ENCODE peak calls at places on chromosomes 12 and 14, in eight cellular contexts. One of them, this sample, is unnamed.

GRCh38 chr12:127445583-127445982 is 821.4 kb upstream of the TMEM132C start:
- DNase-seq in neural progenitor cell: no peak
- DNase-seq in cardiac fibroblast: no peak
- DNase-seq in fibroblast of the aortic adventitia: no peak
- DNase-seq in lower lobe of right lung: no peak
- DNase-seq in HFF-Myc: no peak
- DNase-seq in fibroblast of mammary gland: no peak
- DNase-seq in AG04449: no peak
- DNase-seq in this sample: no peak

GRCh38 chr12:59698599-59698998 is 102.8 kb downstream of the SLC16A7 start:
- DNase-seq in neural progenitor cell: no peak
- DNase-seq in cardiac fibroblast: peak; percentile 93
- DNase-seq in fibroblast of the aortic adventitia: peak; percentile 91
- DNase-seq in lower lobe of right lung: no peak
- DNase-seq in HFF-Myc: no peak
- DNase-seq in fibroblast of mammary gland: peak; percentile 91
- DNase-seq in AG04449: peak; percentile 44
- DNase-seq in this sample: no peak

GRCh38 chr14:54979039-54979438 is 47.9 kb downstream of the WDHD1 start:
- DNase-seq in neural progenitor cell: no peak
- DNase-seq in cardiac fibroblast: no peak
- DNase-seq in fibroblast of the aortic adventitia: no peak
- DNase-seq in lower lobe of right lung: no peak
- DNase-seq in HFF-Myc: no peak
- DNase-seq in fibroblast of mammary gland: no peak
- DNase-seq in AG04449: no peak
- DNase-seq in this sample: no peak

GRCh38 chr14:35161231-35161630 is 38.9 kb downstream of the PRORP start:
- DNase-seq in neural progenitor cell: no peak
- DNase-seq in cardiac fibroblast: peak; percentile 59
- DNase-seq in fibroblast of the aortic adventitia: no peak
- DNase-seq in lower lobe of right lung: no peak
- DNase-seq in HFF-Myc: no peak
- DNase-seq in fibroblast of mammary gland: no peak
- DNase-seq in AG04449: no peak
- DNase-seq in this sample: no peak

GRCh38 chr12:58920102-58920955 is at the start of gene LRIG3:
- DNase-seq in neural progenitor cell: peak; percentile 92
- DNase-seq in cardiac fibroblast: peak; percentile 89
- DNase-seq in fibroblast of the aortic adventitia: peak; percentile 89
- DNase-seq in lower lobe of right lung: peak; percentile 89
- DNase-seq in HFF-Myc: no peak
- DNase-seq in fibroblast of mammary gland: peak; percentile 86
- DNase-seq in AG04449: no peak
- DNase-seq in this sample: peak; percentile 95

GRCh38 chr14:97977711-97978261 is 1180.6 kb downstream of the VRK1 start:
- DNase-seq in neural progenitor cell: no peak
- DNase-seq in cardiac fibroblast: no peak
- DNase-seq in fibroblast of the aortic adventitia: peak; percentile 53
- DNase-seq in lower lobe of right lung: peak; percentile 82
- DNase-seq in HFF-Myc: no peak
- DNase-seq in fibroblast of mammary gland: peak; percentile 6
- DNase-seq in AG04449: no peak
- DNase-seq in this sample: peak; percentile 64

GRCh38 chr12:43836455-43836989 is 641 bp downstream of the TMEM117 start:
- DNase-seq in neural progenitor cell: no peak
- DNase-seq in cardiac fibroblast: peak; percentile 41
- DNase-seq in fibroblast of the aortic adventitia: peak; percentile 66
- DNase-seq in lower lobe of right lung: no peak
- DNase-seq in HFF-Myc: no peak
- DNase-seq in fibroblast of mammary gland: peak; percentile 35
- DNase-seq in AG04449: no peak
- DNase-seq in this sample: no peak

GRCh38 chr14:75542585-75543091 is 20.4 kb downstream of the BATF start:
- DNase-seq in neural progenitor cell: no peak
- DNase-seq in cardiac fibroblast: peak; percentile 64
- DNase-seq in fibroblast of the aortic adventitia: peak; percentile 60
- DNase-seq in lower lobe of right lung: peak; percentile 87
- DNase-seq in HFF-Myc: no peak
- DNase-seq in fibroblast of mammary gland: peak; percentile 15
- DNase-seq in AG04449: no peak
- DNase-seq in this sample: no peak

GRCh38 chr12:127802271-127802670 is 464.7 kb upstream of the TMEM132C start:
- DNase-seq in neural progenitor cell: no peak
- DNase-seq in cardiac fibroblast: no peak
- DNase-seq in fibroblast of the aortic adventitia: no peak
- DNase-seq in lower lobe of right lung: no peak
- DNase-seq in HFF-Myc: no peak
- DNase-seq in fibroblast of mammary gland: no peak
- DNase-seq in AG04449: no peak
- DNase-seq in this sample: no peak

GRCh38 chr12:13376627-13377373 is 180.3 kb downstream of the EMP1 start:
- DNase-seq in neural progenitor cell: no peak
- DNase-seq in cardiac fibroblast: no peak
- DNase-seq in fibroblast of the aortic adventitia: no peak
- DNase-seq in lower lobe of right lung: no peak
- DNase-seq in HFF-Myc: no peak
- DNase-seq in fibroblast of mammary gland: no peak
- DNase-seq in AG04449: no peak
- DNase-seq in this sample: no peak

GRCh38 chr12:103053089-103053488 is 95.6 kb downstream of the ASCL1 start:
- DNase-seq in neural progenitor cell: no peak
- DNase-seq in cardiac fibroblast: no peak
- DNase-seq in fibroblast of the aortic adventitia: no peak
- DNase-seq in lower lobe of right lung: no peak
- DNase-seq in HFF-Myc: no peak
- DNase-seq in fibroblast of mammary gland: no peak
- DNase-seq in AG04449: no peak
- DNase-seq in this sample: no peak

GRCh38 chr12:65313704-65314317 is 35.3 kb downstream of the MSRB3 start:
- DNase-seq in neural progenitor cell: peak; percentile 10
- DNase-seq in cardiac fibroblast: peak; percentile 67
- DNase-seq in fibroblast of the aortic adventitia: peak; percentile 60
- DNase-seq in lower lobe of right lung: no peak
- DNase-seq in HFF-Myc: no peak
- DNase-seq in fibroblast of mammary gland: peak; percentile 57
- DNase-seq in AG04449: no peak
- DNase-seq in this sample: no peak

GRCh38 chr12:96466939-96467751 is 22.2 kb upstream of the CFAP54 start:
- DNase-seq in neural progenitor cell: no peak
- DNase-seq in cardiac fibroblast: peak; percentile 64
- DNase-seq in fibroblast of the aortic adventitia: peak; percentile 17
- DNase-seq in lower lobe of right lung: no peak
- DNase-seq in HFF-Myc: no peak
- DNase-seq in fibroblast of mammary gland: peak; percentile 45
- DNase-seq in AG04449: no peak
- DNase-seq in this sample: no peak

GRCh38 chr12:6193853-6194815 is 6.1 kb upstream of the CD9 start:
- DNase-seq in neural progenitor cell: peak; percentile 76
- DNase-seq in cardiac fibroblast: no peak
- DNase-seq in fibroblast of the aortic adventitia: no peak
- DNase-seq in lower lobe of right lung: peak; percentile 59
- DNase-seq in HFF-Myc: no peak
- DNase-seq in fibroblast of mammary gland: no peak
- DNase-seq in AG04449: no peak
- DNase-seq in this sample: no peak

GRCh38 chr12:92034858-92035401 is 110.7 kb downstream of the BTG1 start:
- DNase-seq in neural progenitor cell: no peak
- DNase-seq in cardiac fibroblast: peak; percentile 83
- DNase-seq in fibroblast of the aortic adventitia: peak; percentile 66
- DNase-seq in lower lobe of right lung: peak; percentile 46
- DNase-seq in HFF-Myc: peak; percentile 81
- DNase-seq in fibroblast of mammary gland: peak; percentile 95
- DNase-seq in AG04449: no peak
- DNase-seq in this sample: peak; percentile 39

GRCh38 chr12:91139981-91140659 is 28.8 kb upstream of the LUM start:
- DNase-seq in neural progenitor cell: no peak
- DNase-seq in cardiac fibroblast: peak; percentile 93
- DNase-seq in fibroblast of the aortic adventitia: peak; percentile 97
- DNase-seq in lower lobe of right lung: no peak
- DNase-seq in HFF-Myc: peak; percentile 88
- DNase-seq in fibroblast of mammary gland: peak; percentile 94
- DNase-seq in AG04449: peak; percentile 75
- DNase-seq in this sample: peak; percentile 39

GRCh38 chr14:65361920-65362319 is 50.6 kb upstream of the FUT8 start:
- DNase-seq in neural progenitor cell: no peak
- DNase-seq in cardiac fibroblast: peak; percentile 73
- DNase-seq in fibroblast of the aortic adventitia: peak; percentile 98
- DNase-seq in lower lobe of right lung: no peak
- DNase-seq in HFF-Myc: no peak
- DNase-seq in fibroblast of mammary gland: peak; percentile 88
- DNase-seq in AG04449: peak; percentile 42
- DNase-seq in this sample: peak; percentile 19

GRCh38 chr12:20489645-20490044 is 121.3 kb downstream of the PDE3A start:
- DNase-seq in neural progenitor cell: no peak
- DNase-seq in cardiac fibroblast: no peak
- DNase-seq in fibroblast of the aortic adventitia: peak; percentile 30
- DNase-seq in lower lobe of right lung: no peak
- DNase-seq in HFF-Myc: no peak
- DNase-seq in fibroblast of mammary gland: peak; percentile 67
- DNase-seq in AG04449: no peak
- DNase-seq in this sample: no peak

GRCh38 chr14:79841433-79841832 is 369.9 kb downstream of the DIO2 start:
- DNase-seq in neural progenitor cell: no peak
- DNase-seq in cardiac fibroblast: no peak
- DNase-seq in fibroblast of the aortic adventitia: no peak
- DNase-seq in lower lobe of right lung: no peak
- DNase-seq in HFF-Myc: no peak
- DNase-seq in fibroblast of mammary gland: no peak
- DNase-seq in AG04449: no peak
- DNase-seq in this sample: no peak

GRCh38 chr12:31325524-31325875 is 450 bp downstream of the SINHCAF start:
- DNase-seq in neural progenitor cell: no peak
- DNase-seq in cardiac fibroblast: peak; percentile 11
- DNase-seq in fibroblast of the aortic adventitia: no peak
- DNase-seq in lower lobe of right lung: peak; percentile 58
- DNase-seq in HFF-Myc: no peak
- DNase-seq in fibroblast of mammary gland: no peak
- DNase-seq in AG04449: no peak
- DNase-seq in this sample: no peak

GRCh38 chr12:116684891-116685290 is 53.0 kb downstream of the SPRING1 start:
- DNase-seq in neural progenitor cell: no peak
- DNase-seq in cardiac fibroblast: no peak
- DNase-seq in fibroblast of the aortic adventitia: no peak
- DNase-seq in lower lobe of right lung: no peak
- DNase-seq in HFF-Myc: no peak
- DNase-seq in fibroblast of mammary gland: no peak
- DNase-seq in AG04449: no peak
- DNase-seq in this sample: no peak

GRCh38 chr12:11650697-11651281 is 1.3 kb downstream of the ETV6 start:
- DNase-seq in neural progenitor cell: peak; percentile 33
- DNase-seq in cardiac fibroblast: peak; percentile 50
- DNase-seq in fibroblast of the aortic adventitia: peak; percentile 51
- DNase-seq in lower lobe of right lung: no peak
- DNase-seq in HFF-Myc: no peak
- DNase-seq in fibroblast of mammary gland: peak; percentile 46
- DNase-seq in AG04449: no peak
- DNase-seq in this sample: no peak

GRCh38 chr14:100887728-100888335 is 15.7 kb downstream of the RTL1 start:
- DNase-seq in neural progenitor cell: no peak
- DNase-seq in cardiac fibroblast: no peak
- DNase-seq in fibroblast of the aortic adventitia: no peak
- DNase-seq in lower lobe of right lung: no peak
- DNase-seq in HFF-Myc: no peak
- DNase-seq in fibroblast of mammary gland: no peak
- DNase-seq in AG04449: no peak
- DNase-seq in this sample: no peak

DNA sequence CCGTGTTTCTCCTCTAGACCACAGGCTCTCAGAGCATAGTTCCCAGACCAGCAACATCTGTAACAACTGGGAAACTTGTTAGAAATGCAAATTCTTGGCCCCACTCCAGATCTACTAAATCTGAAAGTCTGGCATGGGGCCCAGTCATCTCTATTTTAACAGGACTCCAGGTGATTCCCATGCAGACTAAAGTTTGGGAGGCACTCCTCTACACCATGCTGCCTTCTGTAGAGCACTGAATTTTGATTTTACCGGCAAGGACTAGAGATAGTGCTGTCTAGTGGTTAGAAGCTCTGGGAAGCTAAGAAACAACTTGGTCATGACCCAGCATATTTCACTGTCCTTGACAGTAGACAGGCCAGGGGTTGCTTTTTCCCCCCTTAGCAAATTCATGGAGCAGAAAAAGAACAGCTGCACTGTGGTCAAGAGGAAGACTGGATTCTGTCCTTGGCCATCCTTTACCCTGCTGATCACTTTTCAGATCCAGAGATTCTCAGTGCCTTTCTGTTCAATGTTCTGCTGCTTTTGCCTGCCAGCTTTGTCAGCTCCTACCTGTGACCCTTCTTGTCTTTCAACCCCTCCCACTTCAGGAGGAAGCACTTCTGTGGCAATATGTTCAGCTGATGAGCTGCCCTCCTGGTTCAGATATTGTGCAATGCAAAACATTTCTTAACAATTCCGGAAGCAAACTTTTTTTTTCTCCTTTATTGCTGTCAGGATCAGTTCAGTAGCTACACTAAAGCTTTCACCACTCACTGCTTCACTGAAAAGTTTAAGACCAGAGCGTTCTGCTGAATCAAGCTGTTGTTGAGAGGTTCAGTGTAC is 133.8 kb upstream of the NUDT4 start:
- DNase-seq in neural progenitor cell: no peak
- DNase-seq in cardiac fibroblast: peak; percentile 88
- DNase-seq in fibroblast of the aortic adventitia: peak; percentile 82
- DNase-seq in lower lobe of right lung: no peak
- DNase-seq in HFF-Myc: peak; percentile 44
- DNase-seq in fibroblast of mammary gland: peak; percentile 82
- DNase-seq in AG04449: no peak
- DNase-seq in this sample: no peak
- H3K4me3 ChIP-seq in neural progenitor cell: no peak overlapping the region
- H3K4me3 ChIP-seq in cardiac fibroblast: no peak overlapping the region
- H3K4me3 ChIP-seq in fibroblast of the aortic adventitia: no peak overlapping the region
- H3K4me3 ChIP-seq in lower lobe of right lung: no peak overlapping the region
- H3K4me3 ChIP-seq in HFF-Myc: no peak overlapping the region
- H3K4me3 ChIP-seq in fibroblast of mammary gland: no peak overlapping the region
- H3K4me3 ChIP-seq in AG04449: no peak overlapping the region
- H3K4me3 ChIP-seq in this sample: no peak overlapping the region

GRCh38 chr12:77941396-77941795 is 110.7 kb downstream of the NAV3 start:
- DNase-seq in neural progenitor cell: no peak
- DNase-seq in cardiac fibroblast: peak; percentile 26
- DNase-seq in fibroblast of the aortic adventitia: no peak
- DNase-seq in lower lobe of right lung: no peak
- DNase-seq in HFF-Myc: no peak
- DNase-seq in fibroblast of mammary gland: no peak
- DNase-seq in AG04449: no peak
- DNase-seq in this sample: no peak
- H3K4me3 ChIP-seq in neural progenitor cell: no peak overlapping the region
- H3K4me3 ChIP-seq in cardiac fibroblast: peak overlapping the region; percentile 22
- H3K4me3 ChIP-seq in fibroblast of the aortic adventitia: peak overlapping the region; percentile 66
- H3K4me3 ChIP-seq in lower lobe of right lung: no peak overlapping the region
- H3K4me3 ChIP-seq in HFF-Myc: peak overlapping the region; percentile 52
- H3K4me3 ChIP-seq in fibroblast of mammary gland: peak overlapping the region; percentile 56
- H3K4me3 ChIP-seq in AG04449: peak overlapping the region; percentile 61
- H3K4me3 ChIP-seq in this sample: peak overlapping the region; percentile 29

GRCh38 chr14:60642270-60642789 is 6.9 kb downstream of the SIX1 start:
- DNase-seq in neural progenitor cell: peak; percentile 90
- DNase-seq in cardiac fibroblast: no peak
- DNase-seq in fibroblast of the aortic adventitia: no peak
- DNase-seq in lower lobe of right lung: no peak
- DNase-seq in HFF-Myc: no peak
- DNase-seq in fibroblast of mammary gland: no peak
- DNase-seq in AG04449: no peak
- DNase-seq in this sample: no peak
- H3K4me3 ChIP-seq in neural progenitor cell: peak overlapping the region; percentile 27
- H3K4me3 ChIP-seq in cardiac fibroblast: no peak overlapping the region
- H3K4me3 ChIP-seq in fibroblast of the aortic adventitia: no peak overlapping the region
- H3K4me3 ChIP-seq in lower lobe of right lung: no peak overlapping the region
- H3K4me3 ChIP-seq in HFF-Myc: no peak overlapping the region
- H3K4me3 ChIP-seq in fibroblast of mammary gland: no peak overlapping the region
- H3K4me3 ChIP-seq in AG04449: no peak overlapping the region
- H3K4me3 ChIP-seq in this sample: no peak overlapping the region

GRCh38 chr14:22518073-22518472 is 71.0 kb downstream of the DAD1 start:
- DNase-seq in neural progenitor cell: peak; percentile 76
- DNase-seq in cardiac fibroblast: no peak
- DNase-seq in fibroblast of the aortic adventitia: no peak
- DNase-seq in lower lobe of right lung: no peak
- DNase-seq in HFF-Myc: no peak
- DNase-seq in fibroblast of mammary gland: no peak
- DNase-seq in AG04449: no peak
- DNase-seq in this sample: no peak
- H3K4me3 ChIP-seq in neural progenitor cell: no peak overlapping the region
- H3K4me3 ChIP-seq in cardiac fibroblast: no peak overlapping the region
- H3K4me3 ChIP-seq in fibroblast of the aortic adventitia: no peak overlapping the region
- H3K4me3 ChIP-seq in lower lobe of right lung: no peak overlapping the region
- H3K4me3 ChIP-seq in HFF-Myc: no peak overlapping the region
- H3K4me3 ChIP-seq in fibroblast of mammary gland: no peak overlapping the region
- H3K4me3 ChIP-seq in AG04449: no peak overlapping the region
- H3K4me3 ChIP-seq in this sample: no peak overlapping the region